ENCODE peak calls at places on chromosomes 11 and 22, in nine cellular contexts. One of them, this sample, is unnamed.
A peak's percentile ranks its signal among the peaks of the same experiment; 100 is the strongest.

GRCh38 chr11:77446911-77447629 is 26.8 kb downstream of the PAK1 start:
- DNase-seq in CD8-positive, alpha-beta memory T cell: no peak
- DNase-seq in sigmoid colon: no peak
- DNase-seq in gastrocnemius medialis: no peak
- DNase-seq in stomach: no peak
- DNase-seq in Peyer's patch: no peak
- DNase-seq in cardiac muscle cell: no peak
- DNase-seq in hepatocyte: no peak
- DNase-seq in A549: no peak
- DNase-seq in this sample: no peak

GRCh38 chr11:12626616-12627015 is 47.6 kb upstream of the TEAD1 start:
- DNase-seq in Peyer's patch: no peak
- DNase-seq in gastrocnemius medialis: no peak
- DNase-seq in sigmoid colon: no peak
- DNase-seq in CD8-positive, alpha-beta memory T cell: no peak
- DNase-seq in hepatocyte: no peak
- DNase-seq in cardiac muscle cell: no peak
- DNase-seq in A549: no peak
- DNase-seq in stomach: no peak
- DNase-seq in this sample: no peak

GRCh38 chr11:92929168-92930053 is 40.0 kb upstream of the MTNR1B start:
- DNase-seq in A549: no peak
- DNase-seq in stomach: no peak
- DNase-seq in cardiac muscle cell: no peak
- DNase-seq in hepatocyte: no peak
- DNase-seq in sigmoid colon: no peak
- DNase-seq in CD8-positive, alpha-beta memory T cell: no peak
- DNase-seq in Peyer's patch: no peak
- DNase-seq in gastrocnemius medialis: no peak
- DNase-seq in this sample: no peak

GRCh38 chr11:28962492-28962891 is 854.3 kb downstream of the METTL15 start:
- DNase-seq in CD8-positive, alpha-beta memory T cell: no peak
- DNase-seq in gastrocnemius medialis: no peak
- DNase-seq in cardiac muscle cell: no peak
- DNase-seq in A549: no peak
- DNase-seq in stomach: no peak
- DNase-seq in Peyer's patch: no peak
- DNase-seq in sigmoid colon: no peak
- DNase-seq in hepatocyte: no peak
- DNase-seq in this sample: no peak

GRCh38 chr22:25838960-25839741 is 97.2 kb downstream of the MYO18B start:
- DNase-seq in hepatocyte: no peak
- DNase-seq in gastrocnemius medialis: no peak
- DNase-seq in Peyer's patch: no peak
- DNase-seq in stomach: no peak
- DNase-seq in cardiac muscle cell: no peak
- DNase-seq in CD8-positive, alpha-beta memory T cell: no peak
- DNase-seq in sigmoid colon: no peak
- DNase-seq in A549: no peak
- DNase-seq in this sample: no peak

GRCh38 chr11:85941380-85941973 is 86.3 kb downstream of the CCDC83 start:
- DNase-seq in Peyer's patch: peak; percentile 59
- DNase-seq in hepatocyte: peak; percentile 53
- DNase-seq in stomach: peak; percentile 40
- DNase-seq in gastrocnemius medialis: peak; percentile 32
- DNase-seq in A549: peak; percentile 66
- DNase-seq in cardiac muscle cell: peak; percentile 86
- DNase-seq in sigmoid colon: peak; percentile 77
- DNase-seq in CD8-positive, alpha-beta memory T cell: no peak
- DNase-seq in this sample: peak; percentile 65

GRCh38 chr11:2562181-2562581 is 117.4 kb downstream of the KCNQ1 start:
- DNase-seq in cardiac muscle cell: no peak
- DNase-seq in hepatocyte: no peak
- DNase-seq in stomach: peak; percentile 76
- DNase-seq in CD8-positive, alpha-beta memory T cell: peak; percentile 43
- DNase-seq in Peyer's patch: peak; percentile 36
- DNase-seq in sigmoid colon: peak; percentile 63
- DNase-seq in gastrocnemius medialis: no peak
- DNase-seq in A549: no peak
- DNase-seq in this sample: no peak

GRCh38 chr11:82732734-82733443 is 775 bp downstream of the FAM181B start:
- DNase-seq in hepatocyte: peak; percentile 51
- DNase-seq in sigmoid colon: no peak
- DNase-seq in stomach: no peak
- DNase-seq in A549: no peak
- DNase-seq in Peyer's patch: no peak
- DNase-seq in CD8-positive, alpha-beta memory T cell: no peak
- DNase-seq in gastrocnemius medialis: no peak
- DNase-seq in cardiac muscle cell: no peak
- DNase-seq in this sample: peak; percentile 76

GRCh38 chr11:128621491-128622136 is 34.3 kb upstream of the ETS1 start:
- DNase-seq in A549: no peak
- DNase-seq in hepatocyte: peak; percentile 42
- DNase-seq in gastrocnemius medialis: peak; percentile 41
- DNase-seq in CD8-positive, alpha-beta memory T cell: no peak
- DNase-seq in stomach: no peak
- DNase-seq in Peyer's patch: no peak
- DNase-seq in cardiac muscle cell: peak; percentile 88
- DNase-seq in sigmoid colon: peak; percentile 87
- DNase-seq in this sample: no peak

GRCh38 chr11:34869425-34869824 is 46.8 kb downstream of the APIP start:
- DNase-seq in hepatocyte: no peak
- DNase-seq in cardiac muscle cell: no peak
- DNase-seq in stomach: no peak
- DNase-seq in CD8-positive, alpha-beta memory T cell: no peak
- DNase-seq in A549: peak; percentile 18
- DNase-seq in gastrocnemius medialis: no peak
- DNase-seq in sigmoid colon: no peak
- DNase-seq in Peyer's patch: no peak
- DNase-seq in this sample: peak; percentile 43

GRCh38 chr11:6229911-6230310 is 4.5 kb downstream of the FHIP1B start:
- DNase-seq in gastrocnemius medialis: no peak
- DNase-seq in stomach: no peak
- DNase-seq in hepatocyte: peak; percentile 63
- DNase-seq in sigmoid colon: no peak
- DNase-seq in cardiac muscle cell: no peak
- DNase-seq in Peyer's patch: peak; percentile 85
- DNase-seq in CD8-positive, alpha-beta memory T cell: no peak
- DNase-seq in A549: no peak
- DNase-seq in this sample: no peak

GRCh38 chr11:127006311-127006710 is 5.7 kb upstream of the KIRREL3 start:
- DNase-seq in gastrocnemius medialis: no peak
- DNase-seq in hepatocyte: no peak
- DNase-seq in cardiac muscle cell: no peak
- DNase-seq in stomach: no peak
- DNase-seq in Peyer's patch: no peak
- DNase-seq in A549: no peak
- DNase-seq in CD8-positive, alpha-beta memory T cell: no peak
- DNase-seq in sigmoid colon: no peak
- DNase-seq in this sample: no peak

GRCh38 chr11:7671807-7672206 is 1.5 kb downstream of the CYB5R2 start:
- DNase-seq in gastrocnemius medialis: no peak
- DNase-seq in A549: no peak
- DNase-seq in cardiac muscle cell: no peak
- DNase-seq in CD8-positive, alpha-beta memory T cell: no peak
- DNase-seq in hepatocyte: peak; percentile 24
- DNase-seq in Peyer's patch: no peak
- DNase-seq in stomach: no peak
- DNase-seq in sigmoid colon: no peak
- DNase-seq in this sample: peak; percentile 2

GRCh38 chr11:126661051-126661450 is 305.6 kb downstream of the ST3GAL4 start:
- DNase-seq in cardiac muscle cell: no peak
- DNase-seq in gastrocnemius medialis: no peak
- DNase-seq in hepatocyte: no peak
- DNase-seq in stomach: no peak
- DNase-seq in Peyer's patch: no peak
- DNase-seq in CD8-positive, alpha-beta memory T cell: no peak
- DNase-seq in A549: no peak
- DNase-seq in sigmoid colon: no peak
- DNase-seq in this sample: no peak

GRCh38 chr11:107719557-107720304 is 7.9 kb upstream of the SLN start:
- DNase-seq in hepatocyte: no peak
- DNase-seq in stomach: no peak
- DNase-seq in sigmoid colon: no peak
- DNase-seq in cardiac muscle cell: no peak
- DNase-seq in CD8-positive, alpha-beta memory T cell: no peak
- DNase-seq in Peyer's patch: no peak
- DNase-seq in A549: no peak
- DNase-seq in gastrocnemius medialis: peak; percentile 53
- DNase-seq in this sample: no peak

GRCh38 chr22:20922141-20922751 is 5.0 kb downstream of the CRKL start:
- DNase-seq in gastrocnemius medialis: no peak
- DNase-seq in A549: no peak
- DNase-seq in stomach: no peak
- DNase-seq in CD8-positive, alpha-beta memory T cell: no peak
- DNase-seq in sigmoid colon: no peak
- DNase-seq in hepatocyte: no peak
- DNase-seq in Peyer's patch: no peak
- DNase-seq in cardiac muscle cell: no peak
- DNase-seq in this sample: no peak
- H3K4me3 ChIP-seq in gastrocnemius medialis: no peak overlapping the region
- H3K4me3 ChIP-seq in A549: no peak overlapping the region
- H3K4me3 ChIP-seq in stomach: no peak overlapping the region
- H3K4me3 ChIP-seq in CD8-positive, alpha-beta memory T cell: no peak overlapping the region
- H3K4me3 ChIP-seq in sigmoid colon: no peak overlapping the region
- H3K4me3 ChIP-seq in hepatocyte: no peak overlapping the region
- H3K4me3 ChIP-seq in Peyer's patch: no peak overlapping the region
- H3K4me3 ChIP-seq in cardiac muscle cell: no peak overlapping the region
- H3K4me3 ChIP-seq in this sample: no peak overlapping the region

GRCh38 chr22:42075277-42075676 is 1.2 kb downstream of the PHETA2 start:
- DNase-seq in gastrocnemius medialis: no peak
- DNase-seq in Peyer's patch: peak; percentile 42
- DNase-seq in stomach: no peak
- DNase-seq in CD8-positive, alpha-beta memory T cell: no peak
- DNase-seq in cardiac muscle cell: no peak
- DNase-seq in hepatocyte: no peak
- DNase-seq in A549: no peak
- DNase-seq in sigmoid colon: no peak
- DNase-seq in this sample: no peak
- H3K4me3 ChIP-seq in gastrocnemius medialis: peak overlapping the region; percentile 57
- H3K4me3 ChIP-seq in Peyer's patch: no peak overlapping the region
- H3K4me3 ChIP-seq in stomach: peak overlapping the region; percentile 59
- H3K4me3 ChIP-seq in CD8-positive, alpha-beta memory T cell: no peak overlapping the region
- H3K4me3 ChIP-seq in cardiac muscle cell: no peak overlapping the region
- H3K4me3 ChIP-seq in hepatocyte: no peak overlapping the region
- H3K4me3 ChIP-seq in A549: no peak overlapping the region
- H3K4me3 ChIP-seq in sigmoid colon: peak overlapping the region; percentile 82
- H3K4me3 ChIP-seq in this sample: no peak overlapping the region

DNA sequence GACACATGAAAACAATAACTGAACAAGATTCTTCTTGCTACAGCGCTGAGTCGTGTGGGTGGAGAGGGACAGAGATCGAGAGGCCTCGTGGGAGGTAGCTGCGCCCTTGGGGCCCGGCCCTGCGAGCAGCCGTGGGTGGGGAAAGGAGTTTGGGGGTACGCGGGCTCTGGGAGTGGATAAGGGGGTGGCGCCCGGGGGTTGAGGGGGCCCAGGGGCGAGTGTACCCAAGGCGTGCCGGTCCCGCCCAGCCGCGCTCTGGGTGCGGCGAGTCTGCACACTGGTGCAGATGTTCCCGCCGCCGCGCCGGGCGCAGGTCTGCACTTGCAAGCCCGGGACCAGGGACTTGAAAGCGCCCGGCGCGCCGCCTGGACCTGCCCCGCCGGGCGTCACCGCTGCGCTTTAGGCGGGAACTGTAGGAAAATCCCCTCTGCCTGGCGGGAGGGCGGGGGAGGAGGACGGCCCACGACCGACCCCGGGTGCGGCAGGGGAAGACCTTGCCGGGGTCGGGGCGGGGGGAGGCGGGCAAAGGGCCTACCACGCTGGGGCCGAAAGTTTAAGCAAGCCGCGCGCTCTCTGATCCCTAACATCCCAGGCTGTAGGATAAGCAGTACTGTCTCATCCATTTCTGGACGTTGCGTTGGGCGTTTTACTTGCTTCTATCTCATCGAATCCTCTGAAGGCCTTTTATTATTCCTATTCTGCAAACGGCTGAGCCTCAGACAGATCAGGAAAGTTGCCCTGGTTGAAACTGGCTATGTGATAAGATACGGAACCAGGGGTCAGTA is 1.4 kb upstream of the KREMEN1 start:
- DNase-seq in CD8-positive, alpha-beta memory T cell: no peak
- DNase-seq in sigmoid colon: peak; percentile 75
- DNase-seq in gastrocnemius medialis: no peak
- DNase-seq in stomach: peak; percentile 65
- DNase-seq in cardiac muscle cell: peak; percentile 36
- DNase-seq in A549: peak; percentile 31
- DNase-seq in Peyer's patch: peak; percentile 72
- DNase-seq in hepatocyte: peak; percentile 82
- DNase-seq in this sample: peak; percentile 88
- H3K4me3 ChIP-seq in CD8-positive, alpha-beta memory T cell: peak overlapping the region; percentile 55
- H3K4me3 ChIP-seq in sigmoid colon: peak overlapping the region; percentile 46
- H3K4me3 ChIP-seq in gastrocnemius medialis: peak overlapping the region; percentile 39
- H3K4me3 ChIP-seq in stomach: peak overlapping the region; percentile 67
- H3K4me3 ChIP-seq in cardiac muscle cell: peak overlapping the region; percentile 28
- H3K4me3 ChIP-seq in A549: peak overlapping the region; percentile 40
- H3K4me3 ChIP-seq in Peyer's patch: peak overlapping the region; percentile 67
- H3K4me3 ChIP-seq in hepatocyte: peak overlapping the region; percentile 34
- H3K4me3 ChIP-seq in this sample: peak overlapping the region; percentile 32

DNA sequence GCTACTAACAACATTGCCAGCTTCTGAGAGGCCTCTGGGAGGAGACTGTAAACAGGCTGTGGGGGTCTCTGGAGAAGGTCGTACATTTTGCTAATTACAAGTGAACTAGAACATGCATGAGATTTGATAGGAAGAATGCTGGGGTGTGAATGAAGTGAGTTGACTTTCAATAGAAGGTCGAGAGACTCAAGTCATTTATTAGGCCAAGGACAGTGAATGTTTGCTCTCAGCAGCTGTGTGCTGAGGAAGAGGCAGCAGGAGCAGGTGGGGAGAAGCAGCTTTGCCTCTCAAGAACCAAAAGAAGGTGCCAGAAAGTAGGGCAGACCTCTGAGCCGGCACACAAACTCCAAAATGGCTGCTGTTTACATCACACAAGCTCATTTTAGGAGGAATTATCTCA is 91.7 kb downstream of the PIWIL4 start:
- DNase-seq in Peyer's patch: no peak
- DNase-seq in CD8-positive, alpha-beta memory T cell: no peak
- DNase-seq in cardiac muscle cell: no peak
- DNase-seq in gastrocnemius medialis: no peak
- DNase-seq in stomach: no peak
- DNase-seq in sigmoid colon: no peak
- DNase-seq in hepatocyte: no peak
- DNase-seq in A549: no peak
- DNase-seq in this sample: no peak
- H3K4me3 ChIP-seq in Peyer's patch: no peak overlapping the region
- H3K4me3 ChIP-seq in CD8-positive, alpha-beta memory T cell: no peak overlapping the region
- H3K4me3 ChIP-seq in cardiac muscle cell: no peak overlapping the region
- H3K4me3 ChIP-seq in gastrocnemius medialis: no peak overlapping the region
- H3K4me3 ChIP-seq in stomach: no peak overlapping the region
- H3K4me3 ChIP-seq in sigmoid colon: no peak overlapping the region
- H3K4me3 ChIP-seq in hepatocyte: no peak overlapping the region
- H3K4me3 ChIP-seq in A549: no peak overlapping the region
- H3K4me3 ChIP-seq in this sample: no peak overlapping the region

GRCh38 chr22:46937185-46937584 is 174.7 kb downstream of the TBC1D22A start:
- DNase-seq in Peyer's patch: no peak
- DNase-seq in cardiac muscle cell: no peak
- DNase-seq in sigmoid colon: no peak
- DNase-seq in hepatocyte: no peak
- DNase-seq in CD8-positive, alpha-beta memory T cell: no peak
- DNase-seq in gastrocnemius medialis: no peak
- DNase-seq in A549: no peak
- DNase-seq in stomach: no peak
- DNase-seq in this sample: no peak
- H3K4me3 ChIP-seq in Peyer's patch: no peak overlapping the region
- H3K4me3 ChIP-seq in cardiac muscle cell: no peak overlapping the region
- H3K4me3 ChIP-seq in sigmoid colon: no peak overlapping the region
- H3K4me3 ChIP-seq in hepatocyte: no peak overlapping the region
- H3K4me3 ChIP-seq in CD8-positive, alpha-beta memory T cell: no peak overlapping the region
- H3K4me3 ChIP-seq in gastrocnemius medialis: no peak overlapping the region
- H3K4me3 ChIP-seq in A549: no peak overlapping the region
- H3K4me3 ChIP-seq in stomach: no peak overlapping the region
- H3K4me3 ChIP-seq in this sample: no peak overlapping the region